ENCODE peak calls at places on chromosomes 6 and 20, in five cellular contexts. One of them, this sample, is unnamed.
A peak's percentile ranks its signal among the peaks of the same experiment; 100 is the strongest.

GRCh38 chr6:43096451-43097097 is 20.5 kb downstream of the PTK7 start:
- DNase-seq in tibial nerve: no peak
- DNase-seq in dorsolateral prefrontal cortex: no peak
- DNase-seq in cardiac muscle cell: no peak
- DNase-seq in AG04450: no peak
- DNase-seq in this sample: no peak

GRCh38 chr6:134683783-134684765 is 265.8 kb downstream of the ALDH8A1 start:
- DNase-seq in tibial nerve: no peak
- DNase-seq in AG04450: no peak
- DNase-seq in dorsolateral prefrontal cortex: no peak
- DNase-seq in cardiac muscle cell: no peak
- DNase-seq in this sample: peak; percentile 94

GRCh38 chr6:137728386-137729349 is 138.4 kb upstream of the TNFAIP3 start:
- DNase-seq in cardiac muscle cell: no peak
- DNase-seq in tibial nerve: no peak
- DNase-seq in dorsolateral prefrontal cortex: no peak
- DNase-seq in AG04450: peak; percentile 54
- DNase-seq in this sample: no peak

GRCh38 chr6:44712353-44713147 is 325.0 kb downstream of the CDC5L start:
- DNase-seq in dorsolateral prefrontal cortex: no peak
- DNase-seq in AG04450: no peak
- DNase-seq in tibial nerve: no peak
- DNase-seq in cardiac muscle cell: no peak
- DNase-seq in this sample: no peak

GRCh38 chr6:139115980-139116758 is 18.7 kb upstream of the HECA start:
- DNase-seq in cardiac muscle cell: no peak
- DNase-seq in tibial nerve: no peak
- DNase-seq in dorsolateral prefrontal cortex: no peak
- DNase-seq in AG04450: no peak
- DNase-seq in this sample: no peak

GRCh38 chr6:20117474-20117873 is 94.8 kb downstream of the MBOAT1 start:
- DNase-seq in tibial nerve: no peak
- DNase-seq in AG04450: no peak
- DNase-seq in cardiac muscle cell: peak; percentile 23
- DNase-seq in dorsolateral prefrontal cortex: no peak
- DNase-seq in this sample: no peak

GRCh38 chr6:69820438-69820837 is 23.6 kb upstream of the LMBRD1 start:
- DNase-seq in dorsolateral prefrontal cortex: no peak
- DNase-seq in AG04450: no peak
- DNase-seq in cardiac muscle cell: no peak
- DNase-seq in tibial nerve: no peak
- DNase-seq in this sample: no peak

GRCh38 chr6:168162366-168162765 is 83.4 kb upstream of the FRMD1 start:
- DNase-seq in tibial nerve: peak; percentile 3
- DNase-seq in AG04450: no peak
- DNase-seq in cardiac muscle cell: no peak
- DNase-seq in dorsolateral prefrontal cortex: no peak
- DNase-seq in this sample: no peak

GRCh38 chr20:17904027-17904426 is 64.6 kb downstream of the SNX5 start:
- DNase-seq in AG04450: no peak
- DNase-seq in dorsolateral prefrontal cortex: no peak
- DNase-seq in cardiac muscle cell: no peak
- DNase-seq in tibial nerve: no peak
- DNase-seq in this sample: no peak

GRCh38 chr20:36499723-36500501 is 41.4 kb upstream of the MYL9 start:
- DNase-seq in cardiac muscle cell: no peak
- DNase-seq in dorsolateral prefrontal cortex: no peak
- DNase-seq in tibial nerve: no peak
- DNase-seq in AG04450: no peak
- DNase-seq in this sample: no peak

GRCh38 chr6:33114428-33114827 is 38.6 kb downstream of the HLA-DPB1 start:
- DNase-seq in tibial nerve: no peak
- DNase-seq in dorsolateral prefrontal cortex: no peak
- DNase-seq in cardiac muscle cell: no peak
- DNase-seq in AG04450: no peak
- DNase-seq in this sample: no peak

GRCh38 chr6:170205126-170205525 is 85.8 kb downstream of the DLL1 start:
- DNase-seq in cardiac muscle cell: no peak
- DNase-seq in dorsolateral prefrontal cortex: no peak
- DNase-seq in tibial nerve: peak; percentile 2
- DNase-seq in AG04450: no peak
- DNase-seq in this sample: no peak

GRCh38 chr6:142947702-142948480 is 2.9 kb upstream of the HIVEP2 start:
- DNase-seq in AG04450: no peak
- DNase-seq in tibial nerve: no peak
- DNase-seq in cardiac muscle cell: no peak
- DNase-seq in dorsolateral prefrontal cortex: no peak
- DNase-seq in this sample: no peak

GRCh38 chr6:85574932-85575598 is 18.6 kb downstream of the SNX14 start:
- DNase-seq in AG04450: no peak
- DNase-seq in tibial nerve: no peak
- DNase-seq in dorsolateral prefrontal cortex: no peak
- DNase-seq in cardiac muscle cell: no peak
- DNase-seq in this sample: no peak

GRCh38 chr6:24357336-24358218 is at the start of gene DCDC2:
- DNase-seq in cardiac muscle cell: peak; percentile 9
- DNase-seq in dorsolateral prefrontal cortex: peak; percentile 51
- DNase-seq in AG04450: no peak
- DNase-seq in tibial nerve: no peak
- DNase-seq in this sample: no peak

GRCh38 chr6:157596886-157597285 is 215.9 kb downstream of the ZDHHC14 start:
- DNase-seq in dorsolateral prefrontal cortex: no peak
- DNase-seq in cardiac muscle cell: no peak
- DNase-seq in AG04450: peak; percentile 67
- DNase-seq in tibial nerve: no peak
- DNase-seq in this sample: no peak

GRCh38 chr20:4252005-4252404 is 236.6 kb upstream of the RNF24 start:
- DNase-seq in cardiac muscle cell: no peak
- DNase-seq in AG04450: no peak
- DNase-seq in dorsolateral prefrontal cortex: no peak
- DNase-seq in tibial nerve: no peak
- DNase-seq in this sample: no peak

GRCh38 chr6:110800181-110800838 is 15.0 kb downstream of the CDK19 start:
- DNase-seq in tibial nerve: no peak
- DNase-seq in AG04450: no peak
- DNase-seq in cardiac muscle cell: no peak
- DNase-seq in dorsolateral prefrontal cortex: no peak
- DNase-seq in this sample: no peak

GRCh38 chr20:41181567-41181966 is 44.2 kb downstream of the PLCG1 start:
- DNase-seq in dorsolateral prefrontal cortex: peak; percentile 40
- DNase-seq in tibial nerve: peak; percentile 4
- DNase-seq in cardiac muscle cell: no peak
- DNase-seq in AG04450: no peak
- DNase-seq in this sample: no peak

GRCh38 chr6:117840541-117840983 is 66.5 kb upstream of the SLC35F1 start:
- DNase-seq in AG04450: no peak
- DNase-seq in tibial nerve: no peak
- DNase-seq in cardiac muscle cell: peak; percentile 70
- DNase-seq in dorsolateral prefrontal cortex: no peak
- DNase-seq in this sample: peak; percentile 73

GRCh38 chr6:109482913-109483743 is at the start of gene ZBTB24:
- DNase-seq in tibial nerve: peak; percentile 81
- DNase-seq in dorsolateral prefrontal cortex: peak; percentile 95
- DNase-seq in AG04450: peak; percentile 61
- DNase-seq in cardiac muscle cell: peak; percentile 97
- DNase-seq in this sample: no peak

GRCh38 chr6:159104931-159105330 is 60.1 kb upstream of the TAGAP start:
- DNase-seq in AG04450: no peak
- DNase-seq in tibial nerve: no peak
- DNase-seq in cardiac muscle cell: no peak
- DNase-seq in dorsolateral prefrontal cortex: no peak
- DNase-seq in this sample: no peak

GRCh38 chr6:166575190-166575589 is 11.3 kb downstream of the RAMACL start:
- DNase-seq in tibial nerve: no peak
- DNase-seq in cardiac muscle cell: no peak
- DNase-seq in AG04450: no peak
- DNase-seq in dorsolateral prefrontal cortex: no peak
- DNase-seq in this sample: no peak

GRCh38 chr6:26033942-26034354 is 53.3 kb upstream of the HFE start:
- DNase-seq in dorsolateral prefrontal cortex: no peak
- DNase-seq in cardiac muscle cell: no peak
- DNase-seq in AG04450: no peak
- DNase-seq in tibial nerve: no peak
- DNase-seq in this sample: no peak

GRCh38 chr20:62186887-62187866 is 4.3 kb downstream of the MTG2 start:
- DNase-seq in cardiac muscle cell: peak; percentile 14
- DNase-seq in tibial nerve: no peak
- DNase-seq in dorsolateral prefrontal cortex: no peak
- DNase-seq in AG04450: no peak
- DNase-seq in this sample: no peak

GRCh38 chr6:99614430-99615161 is 8.0 kb downstream of the PRDM13 start:
- DNase-seq in tibial nerve: no peak
- DNase-seq in cardiac muscle cell: peak; percentile 46
- DNase-seq in AG04450: no peak
- DNase-seq in dorsolateral prefrontal cortex: no peak
- DNase-seq in this sample: no peak

GRCh38 chr6:83978324-83978734 is 55.2 kb upstream of the MRAP2 start:
- DNase-seq in AG04450: no peak
- DNase-seq in cardiac muscle cell: no peak
- DNase-seq in tibial nerve: no peak
- DNase-seq in dorsolateral prefrontal cortex: no peak
- DNase-seq in this sample: no peak

DNA sequence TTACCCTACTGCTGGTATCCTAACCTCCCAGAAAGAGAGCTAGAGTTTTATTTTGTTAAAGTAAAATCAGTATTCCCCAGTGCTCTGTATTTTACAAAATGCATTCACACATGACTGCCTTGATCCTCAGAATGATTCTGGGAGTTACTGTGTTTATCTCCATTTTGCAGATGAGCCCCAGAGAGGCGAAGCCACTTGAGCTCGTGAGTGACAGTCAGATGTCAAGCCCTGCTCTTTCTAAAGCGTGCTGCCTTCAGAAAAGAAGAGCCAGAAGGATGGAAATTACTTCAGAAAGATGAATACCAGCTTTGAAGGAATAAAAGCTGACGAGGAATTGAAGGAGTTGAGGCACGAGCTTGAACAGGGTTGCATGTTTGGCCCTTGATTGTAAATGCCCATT is 14.1 kb upstream of the OSER1 start:
- DNase-seq in tibial nerve: no peak
- DNase-seq in AG04450: no peak
- DNase-seq in dorsolateral prefrontal cortex: no peak
- DNase-seq in cardiac muscle cell: no peak
- DNase-seq in this sample: no peak
- H3K27ac ChIP-seq in tibial nerve: no peak overlapping the region
- H3K27ac ChIP-seq in AG04450: no peak overlapping the region
- H3K27ac ChIP-seq in dorsolateral prefrontal cortex: no peak overlapping the region
- H3K27ac ChIP-seq in cardiac muscle cell: peak overlapping the region; percentile 9
- H3K27ac ChIP-seq in this sample: no peak overlapping the region

GRCh38 chr6:52553719-52554118 is 23.1 kb downstream of the TRAM2 start:
- DNase-seq in cardiac muscle cell: no peak
- DNase-seq in dorsolateral prefrontal cortex: no peak
- DNase-seq in AG04450: no peak
- DNase-seq in tibial nerve: no peak
- DNase-seq in this sample: no peak
- H3K27ac ChIP-seq in cardiac muscle cell: no peak overlapping the region
- H3K27ac ChIP-seq in dorsolateral prefrontal cortex: no peak overlapping the region
- H3K27ac ChIP-seq in AG04450: peak overlapping the region; percentile 25
- H3K27ac ChIP-seq in tibial nerve: no peak overlapping the region
- H3K27ac ChIP-seq in this sample: no peak overlapping the region

GRCh38 chr6:116420341-116420740 is 40.8 kb upstream of the CALHM6 start:
- DNase-seq in tibial nerve: no peak
- DNase-seq in AG04450: no peak
- DNase-seq in cardiac muscle cell: no peak
- DNase-seq in dorsolateral prefrontal cortex: no peak
- DNase-seq in this sample: no peak

GRCh38 chr6:116422238-116422637 is 38.9 kb upstream of the CALHM6 start:
- DNase-seq in tibial nerve: no peak
- DNase-seq in cardiac muscle cell: no peak
- DNase-seq in dorsolateral prefrontal cortex: no peak
- DNase-seq in AG04450: no peak
- DNase-seq in this sample: no peak

GRCh38 chr6:116417661-116418060 is 43.5 kb upstream of the CALHM6 start:
- DNase-seq in AG04450: no peak
- DNase-seq in cardiac muscle cell: no peak
- DNase-seq in dorsolateral prefrontal cortex: no peak
- DNase-seq in tibial nerve: no peak
- DNase-seq in this sample: no peak

GRCh38 chr6:116424001-116424400 is 37.2 kb upstream of the CALHM6 start:
- DNase-seq in tibial nerve: no peak
- DNase-seq in cardiac muscle cell: no peak
- DNase-seq in AG04450: no peak
- DNase-seq in dorsolateral prefrontal cortex: no peak
- DNase-seq in this sample: no peak

GRCh38 chr6:116419069-116419468 is 42.1 kb upstream of the CALHM6 start:
- DNase-seq in dorsolateral prefrontal cortex: no peak
- DNase-seq in AG04450: no peak
- DNase-seq in tibial nerve: no peak
- DNase-seq in cardiac muscle cell: no peak
- DNase-seq in this sample: no peak
- H3K27ac ChIP-seq in dorsolateral prefrontal cortex: no peak overlapping the region
- H3K27ac ChIP-seq in AG04450: no peak overlapping the region
- H3K27ac ChIP-seq in tibial nerve: no peak overlapping the region
- H3K27ac ChIP-seq in cardiac muscle cell: no peak overlapping the region
- H3K27ac ChIP-seq in this sample: no peak overlapping the region

GRCh38 chr6:3259491-3259958 is 778 bp downstream of the PSMG4 start:
- DNase-seq in AG04450: no peak
- DNase-seq in dorsolateral prefrontal cortex: no peak
- DNase-seq in tibial nerve: no peak
- DNase-seq in cardiac muscle cell: peak; percentile 45
- DNase-seq in this sample: peak; percentile 8
- H3K27ac ChIP-seq in AG04450: peak overlapping the region; percentile 47
- H3K27ac ChIP-seq in dorsolateral prefrontal cortex: peak overlapping the region; percentile 81
- H3K27ac ChIP-seq in tibial nerve: peak overlapping the region; percentile 84
- H3K27ac ChIP-seq in cardiac muscle cell: no peak overlapping the region
- H3K27ac ChIP-seq in this sample: no peak overlapping the region

DNA sequence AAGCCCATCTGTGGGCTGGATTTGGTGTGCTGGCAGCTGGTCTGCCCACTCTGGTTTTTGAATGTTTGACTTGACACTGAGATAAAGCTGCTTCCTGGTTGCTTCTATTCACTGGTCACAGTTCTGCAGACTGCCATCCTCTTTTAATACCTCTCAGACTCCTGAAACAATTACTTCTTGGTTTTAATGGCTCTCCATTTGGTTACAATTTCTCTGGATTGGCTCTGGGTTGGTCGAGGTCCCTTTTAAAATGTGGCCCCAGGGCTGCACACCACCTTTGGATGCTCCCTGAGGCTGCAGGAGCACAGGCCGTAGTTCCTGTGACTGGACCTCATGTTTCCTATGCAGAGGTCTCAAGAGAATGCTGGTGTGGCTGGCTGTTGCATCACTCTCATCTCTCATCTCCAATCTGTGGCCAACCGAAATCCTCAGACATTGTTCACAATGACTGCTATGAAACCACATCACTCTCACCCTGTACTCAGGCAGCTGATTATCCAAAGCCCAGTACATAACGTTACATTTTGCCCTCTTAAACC is 98.5 kb downstream of the INSM1 start:
- DNase-seq in tibial nerve: no peak
- DNase-seq in cardiac muscle cell: no peak
- DNase-seq in dorsolateral prefrontal cortex: no peak
- DNase-seq in AG04450: no peak
- DNase-seq in this sample: no peak
- H3K27ac ChIP-seq in tibial nerve: no peak overlapping the region
- H3K27ac ChIP-seq in cardiac muscle cell: no peak overlapping the region
- H3K27ac ChIP-seq in dorsolateral prefrontal cortex: peak overlapping the region; percentile 53
- H3K27ac ChIP-seq in AG04450: no peak overlapping the region
- H3K27ac ChIP-seq in this sample: no peak overlapping the region